ENCODE peak calls at places on chromosomes 11 and 22, in six cellular contexts. T is activated T-cell treated with anti-CD3 and anti-CD28 coated beads for 48 hours; Y is pulmonary artery endothelial cell; X is central memory CD4-positive, alpha-beta T cell; V is NCI-H526 treated with DMSO at 0.1 percent for 48 hours; D is cardiac muscle cell. K is an unnamed sample.

GRCh38 chr22:38030311-38031133 is 26.7 kb upstream of the PICK1 start:
- DNase-seq in D (no peak), X (no peak), V (no peak), Y (no peak), T (no peak), K (no peak)

GRCh38 chr11:70139785-70140410 is 61.8 kb downstream of the ANO1 start:
- DNase-seq in X (no peak), D (no peak), V (no peak), T (no peak), Y (no peak), K (no peak)

GRCh38 chr11:122215244-122215992 is 99.4 kb upstream of the BLID start:
- DNase-seq in Y (no peak), X (no peak), T (peak; percentile 23), V (peak; percentile 19), D (peak; percentile 97), K (no peak)

GRCh38 chr11:76662656-76663460 is 7.7 kb downstream of the LRRC32 start:
- DNase-seq in V (no peak), X (no peak), D (no peak), Y (no peak), T (no peak), K (peak; percentile 38)

GRCh38 chr22:19847345-19847632 is 7.4 kb downstream of the GNB1L start:
- DNase-seq in Y (no peak), T (no peak), X (no peak), D (no peak), V (no peak), K (no peak)

GRCh38 chr22:44132724-44133123 is 48.0 kb upstream of the PARVG start:
- DNase-seq in V (no peak), Y (no peak), D (no peak), X (no peak), T (no peak), K (no peak)

GRCh38 chr11:65471410-65471762 is 27.5 kb upstream of the MALAT1 start:
- DNase-seq in D (peak; percentile 87), T (no peak), V (peak; percentile 15), Y (no peak), X (no peak), K (no peak)

GRCh38 chr11:40241524-40242037 is 1217.9 kb downstream of the LRRC4C start:
- DNase-seq in V (no peak), X (no peak), Y (no peak), T (no peak), D (peak; percentile 0), K (no peak)

GRCh38 chr11:69171476-69171875 is 15.7 kb downstream of the SMIM38 start:
- DNase-seq in V (no peak), X (no peak), D (no peak), Y (no peak), T (no peak), K (peak; percentile 5)

GRCh38 chr22:24001314-24001713 is 3.9 kb downstream of the GSTT4 start:
- DNase-seq in X (no peak), V (no peak), Y (no peak), T (no peak), D (no peak), K (no peak)

GRCh38 chr22:17085277-17086091 is 684 bp downstream of the IL17RA start:
- DNase-seq in Y (no peak), V (no peak), X (no peak), D (no peak), T (no peak), K (no peak)

GRCh38 chr22:48675828-48676145 is 1151.9 kb downstream of the BRD1 start:
- DNase-seq in Y (no peak), V (no peak), T (no peak), X (no peak), D (no peak), K (peak; percentile 66)

GRCh38 chr11:118785362-118785761 is 5.6 kb downstream of the DDX6 start:
- DNase-seq in V (no peak), X (no peak), T (no peak), D (peak; percentile 33), Y (no peak), K (no peak)

GRCh38 chr22:41603873-41604332 is 14.3 kb upstream of the PMM1 start:
- DNase-seq in V (no peak), Y (no peak), T (peak; percentile 55), D (no peak), X (peak; percentile 85), K (no peak)

GRCh38 chr11:43699879-43700278 is 19.3 kb downstream of the HSD17B12 start:
- DNase-seq in D (no peak), Y (no peak), V (no peak), T (no peak), X (no peak), K (no peak)

GRCh38 chr11:35335226-35335625 is 84.1 kb downstream of the SLC1A2 start:
- DNase-seq in D (peak; percentile 61), X (no peak), Y (no peak), T (no peak), V (no peak), K (no peak)

GRCh38 chr22:39173050-39173706 is 20.7 kb upstream of the CBX7 start:
- DNase-seq in X (no peak), Y (no peak), T (no peak), V (no peak), D (no peak), K (peak; percentile 75)

GRCh38 chr11:120326228-120326627 is 1.1 kb downstream of the TLCD5 start:
- DNase-seq in V (no peak), D (peak; percentile 76), Y (no peak), X (no peak), T (no peak), K (no peak)

GRCh38 chr11:62669420-62670161 is 1.9 kb upstream of the UQCC3 start:
- DNase-seq in Y (no peak), D (no peak), V (no peak), T (no peak), X (no peak), K (no peak)

GRCh38 chr11:134780486-134781155 is 368.6 kb upstream of the B3GAT1 start:
- DNase-seq in V (no peak), T (no peak), D (no peak), Y (no peak), X (no peak), K (no peak)

GRCh38 chr22:28054622-28054871 is 135.5 kb upstream of the PITPNB start:
- DNase-seq in X (no peak), T (no peak), V (no peak), D (no peak), Y (no peak), K (no peak)

GRCh38 chr22:38016182-38017078 is 32.1 kb upstream of the SOX10 start:
- DNase-seq in Y (no peak), D (peak; percentile 80), X (no peak), V (no peak), T (no peak), K (no peak)

GRCh38 chr22:46353483-46354105 is 18.1 kb downstream of the TRMU start:
- DNase-seq in Y (no peak), V (no peak), D (no peak), X (no peak), T (no peak), K (peak; percentile 59)

GRCh38 chr11:12993626-12994025 is 15.5 kb upstream of the RASSF10 start:
- DNase-seq in X (no peak), D (no peak), T (no peak), Y (no peak), V (no peak), K (no peak)

GRCh38 chr11:129613076-129613475 is 202.6 kb upstream of the TMEM45B start:
- DNase-seq in Y (no peak), T (no peak), D (peak; percentile 29), X (no peak), V (no peak), K (no peak)

GRCh38 chr11:63635762-63636465 is 21.7 kb upstream of the PLAAT3 start:
- DNase-seq in V (peak; percentile 17), D (peak; percentile 80), Y (peak; percentile 17), X (peak; percentile 59), T (peak; percentile 44), K (no peak)

GRCh38 chr11:123457187-123457770 is 27.2 kb downstream of the GRAMD1B start:
- DNase-seq in Y (no peak), X (peak; percentile 6), D (peak; percentile 80), T (no peak), V (no peak), K (no peak)

GRCh38 chr11:70522613-70523311 is 124.4 kb downstream of the CTTN start:
- DNase-seq in V (peak; percentile 39), T (no peak), X (no peak), Y (no peak), D (no peak), K (peak; percentile 77)

GRCh38 chr22:49425356-49425755 is 402.3 kb downstream of the BRD1 start:
- DNase-seq in X (no peak), V (no peak), D (no peak), T (no peak), Y (no peak), K (no peak)

GRCh38 chr11:37511425-37511933 is 913.4 kb upstream of the RAG2 start:
- DNase-seq in D (peak; percentile 69), V (no peak), X (no peak), T (no peak), Y (no peak), K (no peak)

GRCh38 chr11:1161410-1162152 is 3.8 kb downstream of the MUC5AC start:
- DNase-seq in X (no peak), Y (no peak), T (no peak), V (no peak), D (no peak), K (peak; percentile 85)

GRCh38 chr11:12222099-12222751 is 111.8 kb downstream of the MICAL2 start:
- DNase-seq in D (peak; percentile 69), Y (no peak), X (no peak), T (no peak), V (no peak), K (no peak)

GRCh38 chr11:89495951-89496350 is 4.8 kb upstream of the NOX4 start:
- DNase-seq in T (no peak), Y (peak; percentile 17), X (no peak), D (peak; percentile 62), V (no peak), K (peak; percentile 49)

GRCh38 chr11:63762662-63763505 is 5.7 kb downstream of the ZFTA start:
- DNase-seq in V (peak; percentile 33), X (no peak), D (peak; percentile 71), Y (no peak), T (no peak), K (no peak)

GRCh38 chr22:47474895-47475294 is 712.4 kb downstream of the TBC1D22A start:
- DNase-seq in Y (no peak), D (no peak), V (no peak), X (no peak), T (no peak), K (no peak)